ENCODE peak calls at places on chromosomes 2 and 18, in ten cellular contexts. I is activated CD8-positive, alpha-beta memory T cell treated with anti-CD3 and anti-CD28 coated beads for 1 hour; Y is thoracic aorta; K is brain microvascular endothelial cell; U is activated T-helper 1 cell treated with anti-CD3 and anti-CD28 coated beads, Interleukin-12 subunit alpha, Interleukin-12 subunit beta, Interleukin-2, Interleukin-4 antibody, amounts not matched to agents 30 ng/mL and 10 ng/mL and 1 ng/mL, durations not matched to agents 14 hours and 24 hours and 36 hours; D is activated T-cell treated with anti-CD3 and anti-CD28 coated beads, Interleukin-2, amount 50 U/mL, for 72 hours; X is frontal cortex; G is psoas muscle; P is stimulated activated CD4-positive, alpha-beta T cell treated with anti-CD3 and anti-CD28 coated beads, Interleukin-12 subunit alpha, Interleukin-12 subunit beta, amount 100 ng/mL, for 4 hours; T is EL. B is an unnamed sample.

GRCh38 chr2:200455958-200456421 is 53.9 kb downstream of the KCTD18 start:
- DNase-seq in I (no peak), Y (no peak), K (no peak), U (no peak), D (peak), X (no peak), G (no peak), P (no peak), T (no peak), B (no peak)

GRCh38 chr2:6906165-6906751 is 11.0 kb upstream of the RNF144A start:
- DNase-seq in I (no peak), Y (no peak), K (no peak), U (no peak), D (no peak), X (no peak), G (no peak), P (no peak), T (no peak), B (no peak)

GRCh38 chr2:184927040-184927439 is 328.7 kb downstream of the ZNF804A start:
- DNase-seq in I (no peak), Y (no peak), K (no peak), U (no peak), D (no peak), X (no peak), G (no peak), P (no peak), T (no peak), B (no peak)

GRCh38 chr18:7521226-7521856 is 45.8 kb upstream of the PTPRM start:
- DNase-seq in I (no peak), Y (no peak), K (no peak), U (no peak), D (no peak), X (no peak), G (no peak), P (no peak), T (no peak), B (no peak)

GRCh38 chr2:107374261-107374660 is 452.4 kb upstream of the RGPD4 start:
- DNase-seq in I (no peak), Y (no peak), K (peak), U (no peak), D (no peak), X (no peak), G (no peak), P (no peak), T (no peak), B (no peak)

GRCh38 chr2:15682354-15682753 is 90.7 kb downstream of the DDX1 start:
- DNase-seq in I (no peak), Y (no peak), K (no peak), U (no peak), D (no peak), X (no peak), G (no peak), P (no peak), T (no peak), B (peak)

GRCh38 chr2:72722492-72723090 is 103.2 kb downstream of the EXOC6B start:
- DNase-seq in I (no peak), Y (no peak), K (peak), U (no peak), D (no peak), X (no peak), G (no peak), P (no peak), T (peak), B (no peak)

GRCh38 chr2:62306751-62307468 is 111.0 kb downstream of the B3GNT2 start:
- DNase-seq in I (no peak), Y (no peak), K (peak), U (peak), D (peak), X (no peak), G (no peak), P (no peak), T (no peak), B (peak)

GRCh38 chr2:16238001-16238755 is 297.8 kb downstream of the MYCN start:
- DNase-seq in I (no peak), Y (no peak), K (no peak), U (no peak), D (no peak), X (no peak), G (no peak), P (no peak), T (no peak), B (peak)

GRCh38 chr18:78618726-78619125 is 360.9 kb upstream of the SALL3 start:
- DNase-seq in I (no peak), Y (no peak), K (no peak), U (no peak), D (no peak), X (no peak), G (no peak), P (no peak), T (no peak), B (no peak)

GRCh38 chr2:216108310-216108966 is 710 bp upstream of the XRCC5 start:
- DNase-seq in I (no peak), Y (no peak), K (no peak), U (no peak), D (no peak), X (no peak), G (no peak), P (no peak), T (peak), B (peak)

GRCh38 chr2:46679761-46680160 is 200.4 kb downstream of the TMEM247 start:
- DNase-seq in I (no peak), Y (no peak), K (no peak), U (no peak), D (no peak), X (no peak), G (no peak), P (no peak), T (peak), B (no peak)

GRCh38 chr2:48633143-48633542 is 15.5 kb downstream of the GTF2A1L start:
- DNase-seq in I (no peak), Y (no peak), K (no peak), U (no peak), D (no peak), X (no peak), G (no peak), P (no peak), T (no peak), B (peak)

GRCh38 chr2:59182249-59182648 is 941.1 kb upstream of the FANCL start:
- DNase-seq in I (no peak), Y (no peak), K (peak), U (no peak), D (peak), X (peak), G (no peak), P (no peak), T (peak), B (peak)

GRCh38 chr2:30653847-30654246 is 153.4 kb downstream of the CAPN13 start:
- DNase-seq in I (no peak), Y (no peak), K (peak), U (no peak), D (peak), X (no peak), G (peak), P (no peak), T (no peak), B (no peak)

GRCh38 chr2:26988165-26988879 is 17.9 kb downstream of the MAPRE3 start:
- DNase-seq in I (no peak), Y (no peak), K (peak), U (no peak), D (no peak), X (no peak), G (no peak), P (no peak), T (peak), B (no peak)

GRCh38 chr18:9366126-9366714 is 31.6 kb downstream of the TWSG1 start:
- DNase-seq in I (no peak), Y (no peak), K (peak), U (no peak), D (no peak), X (peak), G (no peak), P (no peak), T (peak), B (peak)

GRCh38 chr2:38037757-38038615 is 38.0 kb downstream of the CYP1B1 start:
- DNase-seq in I (no peak), Y (no peak), K (peak), U (peak), D (peak), X (no peak), G (peak), P (no peak), T (peak), B (peak)

GRCh38 chr2:110732422-110733413 is at the start of gene ACOXL:
- DNase-seq in I (no peak), Y (no peak), K (no peak), U (no peak), D (no peak), X (no peak), G (no peak), P (no peak), T (no peak), B (peak)

GRCh38 chr2:60553992-60554648 is 666 bp upstream of the BCL11A start:
- DNase-seq in I (no peak), Y (no peak), K (no peak), U (no peak), D (peak), X (no peak), G (peak), P (no peak), T (no peak), B (peak)

GRCh38 chr2:163667064-163667887 is 68.5 kb downstream of the FIGN start:
- DNase-seq in I (no peak), Y (no peak), K (peak), U (no peak), D (no peak), X (no peak), G (no peak), P (no peak), T (peak), B (no peak)

GRCh38 chr18:77105021-77105420 is 27.6 kb downstream of the MBP start:
- DNase-seq in I (no peak), Y (no peak), K (no peak), U (no peak), D (no peak), X (no peak), G (no peak), P (no peak), T (no peak), B (peak)

GRCh38 chr2:233406865-233407264 is 52.6 kb downstream of the DGKD start:
- DNase-seq in I (no peak), Y (no peak), K (no peak), U (no peak), D (no peak), X (no peak), G (no peak), P (no peak), T (no peak), B (no peak)

GRCh38 chr2:71736091-71736878 is 282.9 kb downstream of the DYSF start:
- DNase-seq in I (no peak), Y (no peak), K (no peak), U (no peak), D (no peak), X (no peak), G (peak), P (no peak), T (no peak), B (peak)

GRCh38 chr18:903703-904102 is 968 bp upstream of the ADCYAP1 start:
- DNase-seq in I (no peak), Y (no peak), K (peak), U (peak), D (peak), X (peak), G (peak), P (peak), T (peak), B (peak)

GRCh38 chr2:128521482-128521881 is 202.8 kb upstream of the HS6ST1 start:
- DNase-seq in I (no peak), Y (no peak), K (no peak), U (no peak), D (no peak), X (no peak), G (no peak), P (no peak), T (no peak), B (no peak)

GRCh38 chr2:126990605-126991532 is 92.2 kb downstream of the TEX51 start:
- DNase-seq in I (no peak), Y (no peak), K (no peak), U (no peak), D (no peak), X (no peak), G (no peak), P (no peak), T (no peak), B (no peak)

GRCh38 chr2:68100189-68100588 is 37.4 kb upstream of the C1D start:
- DNase-seq in I (no peak), Y (no peak), K (no peak), U (no peak), D (no peak), X (no peak), G (no peak), P (no peak), T (no peak), B (no peak)

GRCh38 chr18:48922801-48923730 is 27.7 kb downstream of the SMAD7 start:
- DNase-seq in I (no peak), Y (no peak), K (peak), U (no peak), D (no peak), X (no peak), G (peak), P (no peak), T (peak), B (peak)

GRCh38 chr2:163611557-163611906 is 124.3 kb downstream of the FIGN start:
- DNase-seq in I (no peak), Y (no peak), K (no peak), U (no peak), D (no peak), X (no peak), G (no peak), P (no peak), T (no peak), B (no peak)

GRCh38 chr2:74414913-74415761 is 6.3 kb downstream of the C2orf81 start:
- DNase-seq in I (no peak), Y (no peak), K (no peak), U (no peak), D (peak), X (peak), G (peak), P (peak), T (peak), B (no peak)

GRCh38 chr2:102660070-102660469 is 40.7 kb downstream of the SLC9A2 start:
- DNase-seq in I (no peak), Y (no peak), K (no peak), U (no peak), D (no peak), X (no peak), G (no peak), P (no peak), T (no peak), B (peak)

GRCh38 chr18:57352761-57353136 is 392 bp downstream of the ST8SIA3 start:
- DNase-seq in I (no peak), Y (no peak), K (no peak), U (no peak), D (no peak), X (peak), G (no peak), P (no peak), T (no peak), B (no peak)

GRCh38 chr2:8821276-8822217 is 15.9 kb downstream of the KIDINS220 start:
- DNase-seq in I (no peak), Y (peak), K (no peak), U (no peak), D (no peak), X (no peak), G (peak), P (no peak), T (peak), B (no peak)

GRCh38 chr18:26227051-26227672 is 917 bp downstream of the TAF4B start:
- DNase-seq in I (no peak), Y (no peak), K (no peak), U (no peak), D (no peak), X (no peak), G (no peak), P (no peak), T (peak), B (peak)

GRCh38 chr2:23599691-23600090 is 214.7 kb downstream of the KLHL29 start:
- DNase-seq in I (no peak), Y (no peak), K (no peak), U (no peak), D (no peak), X (no peak), G (no peak), P (no peak), T (no peak), B (no peak)

GRCh38 chr2:1914541-1915165 is 170.3 kb upstream of the PXDN start:
- DNase-seq in I (no peak), Y (no peak), K (no peak), U (no peak), D (no peak), X (no peak), G (no peak), P (no peak), T (no peak), B (no peak)